ENCODE peak calls at places on chromosomes 6 and 20, in eight cellular contexts. One of them, this sample, is unnamed.

GRCh38 chr20:59955131-59955796 is 3.0 kb upstream of the CDH26 start:
- DNase-seq in A549: peak; percentile 49
- DNase-seq in astrocyte: no peak
- DNase-seq in effector memory CD4-positive, alpha-beta T cell: no peak
- DNase-seq in ovary: no peak
- DNase-seq in pancreas: no peak
- DNase-seq in colonic mucosa: no peak
- DNase-seq in tibial artery: no peak
- DNase-seq in this sample: no peak

GRCh38 chr6:27096834-27097511 is 150.5 kb upstream of the PRSS16 start:
- DNase-seq in A549: peak; percentile 87
- DNase-seq in astrocyte: peak; percentile 67
- DNase-seq in effector memory CD4-positive, alpha-beta T cell: no peak
- DNase-seq in ovary: peak; percentile 19
- DNase-seq in pancreas: peak; percentile 49
- DNase-seq in colonic mucosa: peak; percentile 67
- DNase-seq in tibial artery: no peak
- DNase-seq in this sample: peak; percentile 55

GRCh38 chr6:56959938-56960337 is 5.0 kb downstream of the BEND6 start:
- DNase-seq in A549: no peak
- DNase-seq in astrocyte: peak; percentile 75
- DNase-seq in effector memory CD4-positive, alpha-beta T cell: no peak
- DNase-seq in ovary: no peak
- DNase-seq in pancreas: no peak
- DNase-seq in colonic mucosa: no peak
- DNase-seq in tibial artery: no peak
- DNase-seq in this sample: no peak

GRCh38 chr6:138422861-138423260 is 18.8 kb downstream of the HEBP2 start:
- DNase-seq in A549: no peak
- DNase-seq in astrocyte: no peak
- DNase-seq in effector memory CD4-positive, alpha-beta T cell: no peak
- DNase-seq in ovary: no peak
- DNase-seq in pancreas: no peak
- DNase-seq in colonic mucosa: no peak
- DNase-seq in tibial artery: no peak
- DNase-seq in this sample: no peak

GRCh38 chr6:33634203-33634727 is 13.1 kb downstream of the ITPR3 start:
- DNase-seq in A549: no peak
- DNase-seq in astrocyte: no peak
- DNase-seq in effector memory CD4-positive, alpha-beta T cell: no peak
- DNase-seq in ovary: no peak
- DNase-seq in pancreas: no peak
- DNase-seq in colonic mucosa: no peak
- DNase-seq in tibial artery: no peak
- DNase-seq in this sample: no peak

GRCh38 chr6:116268589-116269293 is 11.0 kb downstream of the TSPYL1 start:
- DNase-seq in A549: peak; percentile 73
- DNase-seq in astrocyte: peak; percentile 63
- DNase-seq in effector memory CD4-positive, alpha-beta T cell: no peak
- DNase-seq in ovary: no peak
- DNase-seq in pancreas: no peak
- DNase-seq in colonic mucosa: no peak
- DNase-seq in tibial artery: no peak
- DNase-seq in this sample: no peak

GRCh38 chr6:135180458-135181332 is at the start of gene MYB:
- DNase-seq in A549: peak; percentile 59
- DNase-seq in astrocyte: peak; percentile 20
- DNase-seq in effector memory CD4-positive, alpha-beta T cell: peak; percentile 60
- DNase-seq in ovary: no peak
- DNase-seq in pancreas: peak; percentile 30
- DNase-seq in colonic mucosa: peak; percentile 85
- DNase-seq in tibial artery: no peak
- DNase-seq in this sample: no peak

GRCh38 chr20:56463428-56463827 is 5.0 kb upstream of the RTF2 start:
- DNase-seq in A549: no peak
- DNase-seq in astrocyte: no peak
- DNase-seq in effector memory CD4-positive, alpha-beta T cell: no peak
- DNase-seq in ovary: no peak
- DNase-seq in pancreas: no peak
- DNase-seq in colonic mucosa: no peak
- DNase-seq in tibial artery: no peak
- DNase-seq in this sample: no peak

GRCh38 chr6:6810727-6811126 is 222.2 kb downstream of the LY86 start:
- DNase-seq in A549: no peak
- DNase-seq in astrocyte: no peak
- DNase-seq in effector memory CD4-positive, alpha-beta T cell: no peak
- DNase-seq in ovary: no peak
- DNase-seq in pancreas: no peak
- DNase-seq in colonic mucosa: no peak
- DNase-seq in tibial artery: no peak
- DNase-seq in this sample: no peak

GRCh38 chr6:146819596-146820320 is 221.0 kb downstream of the ADGB start:
- DNase-seq in A549: no peak
- DNase-seq in astrocyte: peak; percentile 77
- DNase-seq in effector memory CD4-positive, alpha-beta T cell: no peak
- DNase-seq in ovary: no peak
- DNase-seq in pancreas: no peak
- DNase-seq in colonic mucosa: no peak
- DNase-seq in tibial artery: no peak
- DNase-seq in this sample: no peak

GRCh38 chr6:21486115-21486514 is 107.4 kb upstream of the SOX4 start:
- DNase-seq in A549: no peak
- DNase-seq in astrocyte: no peak
- DNase-seq in effector memory CD4-positive, alpha-beta T cell: no peak
- DNase-seq in ovary: no peak
- DNase-seq in pancreas: no peak
- DNase-seq in colonic mucosa: no peak
- DNase-seq in tibial artery: no peak
- DNase-seq in this sample: no peak

DNA sequence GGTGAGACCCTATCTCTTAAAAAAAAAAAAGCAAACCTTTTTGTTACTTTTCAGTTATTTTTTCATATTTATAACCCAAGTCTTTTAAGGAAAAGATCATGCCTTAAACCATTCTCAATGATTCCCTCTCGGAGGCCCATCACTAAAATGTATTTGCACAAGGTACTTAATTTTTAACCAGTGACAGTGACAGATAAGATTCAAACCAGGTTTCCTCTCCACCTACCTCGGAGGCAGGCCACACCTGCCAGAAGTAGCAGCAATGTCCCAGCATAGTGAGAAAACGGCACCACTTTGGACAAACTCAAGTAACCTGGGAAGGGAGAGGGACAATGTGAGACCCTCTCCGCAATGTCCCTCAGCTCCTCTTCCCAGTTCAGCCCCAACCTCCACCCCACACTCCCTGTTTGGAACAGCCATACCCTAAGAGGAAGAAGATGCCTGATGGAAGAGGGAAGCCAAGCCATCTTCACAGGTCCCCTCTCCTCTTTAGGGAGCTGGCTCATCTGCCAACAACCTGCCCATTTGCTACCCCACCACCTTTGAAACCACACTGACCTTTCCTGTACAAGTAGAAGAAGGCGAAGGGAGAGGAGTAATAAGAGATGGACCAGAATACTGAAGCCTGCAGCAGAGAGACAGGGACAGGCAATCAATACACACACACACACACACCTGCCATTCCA is 2.3 kb downstream of the ABHD16A start:
- DNase-seq in A549: no peak
- DNase-seq in astrocyte: no peak
- DNase-seq in effector memory CD4-positive, alpha-beta T cell: no peak
- DNase-seq in ovary: no peak
- DNase-seq in pancreas: no peak
- DNase-seq in colonic mucosa: no peak
- DNase-seq in tibial artery: no peak
- DNase-seq in this sample: no peak
- H3K4me3 ChIP-seq in A549: no peak overlapping the region
- H3K4me3 ChIP-seq in astrocyte: no peak overlapping the region
- H3K4me3 ChIP-seq in effector memory CD4-positive, alpha-beta T cell: no peak overlapping the region
- H3K4me3 ChIP-seq in ovary: no peak overlapping the region
- H3K4me3 ChIP-seq in pancreas: no peak overlapping the region
- H3K4me3 ChIP-seq in colonic mucosa: no peak overlapping the region
- H3K4me3 ChIP-seq in tibial artery: no peak overlapping the region
- H3K4me3 ChIP-seq in this sample: no peak overlapping the region

DNA sequence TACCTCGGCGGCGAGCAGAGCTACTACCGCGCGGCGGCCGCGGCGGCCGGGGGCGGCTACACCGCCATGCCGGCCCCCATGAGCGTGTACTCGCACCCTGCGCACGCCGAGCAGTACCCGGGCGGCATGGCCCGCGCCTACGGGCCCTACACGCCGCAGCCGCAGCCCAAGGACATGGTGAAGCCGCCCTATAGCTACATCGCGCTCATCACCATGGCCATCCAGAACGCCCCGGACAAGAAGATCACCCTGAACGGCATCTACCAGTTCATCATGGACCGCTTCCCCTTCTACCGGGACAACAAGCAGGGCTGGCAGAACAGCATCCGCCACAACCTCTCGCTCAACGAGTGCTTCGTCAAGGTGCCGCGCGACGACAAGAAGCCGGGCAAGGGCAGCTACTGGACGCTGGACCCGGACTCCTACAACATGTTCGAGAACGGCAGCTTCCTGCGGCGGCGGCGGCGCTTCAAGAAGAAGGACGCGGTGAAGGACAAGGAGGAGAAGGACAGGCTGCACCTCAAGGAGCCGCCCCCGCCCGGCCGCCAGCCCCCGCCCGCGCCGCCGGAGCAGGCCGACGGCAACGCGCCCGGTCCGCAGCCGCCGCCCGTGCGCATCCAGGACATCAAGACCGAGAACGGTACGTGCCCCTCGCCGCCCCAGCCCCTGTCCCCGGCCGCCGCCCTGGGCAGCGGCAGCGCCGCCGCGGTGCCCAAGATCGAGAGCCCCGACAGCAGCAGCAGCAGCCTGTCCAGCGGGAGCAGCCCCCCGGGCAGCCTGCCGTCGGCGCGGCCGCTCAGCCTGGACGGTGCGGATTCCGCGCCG is 994 bp downstream of the FOXC1 start:
- DNase-seq in A549: peak; percentile 52
- DNase-seq in astrocyte: peak; percentile 32
- DNase-seq in effector memory CD4-positive, alpha-beta T cell: no peak
- DNase-seq in ovary: no peak
- DNase-seq in pancreas: no peak
- DNase-seq in colonic mucosa: no peak
- DNase-seq in tibial artery: peak; percentile 68
- DNase-seq in this sample: no peak
- H3K4me1 ChIP-seq in A549: peaks cover 13% of the 10 kb centered on the region
- H3K4me1 ChIP-seq in astrocyte: peaks cover 25% of the 10 kb centered on the region
- H3K4me1 ChIP-seq in effector memory CD4-positive, alpha-beta T cell: peaks cover 48% of the 10 kb centered on the region
- H3K4me1 ChIP-seq in ovary: peaks cover 7% of the 10 kb centered on the region
- H3K4me1 ChIP-seq in pancreas: peaks cover 12% of the 10 kb centered on the region
- H3K4me1 ChIP-seq in colonic mucosa: peaks cover 18% of the 10 kb centered on the region
- H3K4me1 ChIP-seq in tibial artery: no peaks in the 10 kb centered on the region
- H3K4me1 ChIP-seq in this sample: peaks cover 9% of the 10 kb centered on the region

GRCh38 chr20:45345104-45345936 is 2.9 kb downstream of the SDC4 start:
- DNase-seq in A549: no peak
- DNase-seq in astrocyte: no peak
- DNase-seq in effector memory CD4-positive, alpha-beta T cell: no peak
- DNase-seq in ovary: no peak
- DNase-seq in pancreas: peak; percentile 72
- DNase-seq in colonic mucosa: peak; percentile 90
- DNase-seq in tibial artery: peak; percentile 65
- DNase-seq in this sample: no peak
- H3K4me3 ChIP-seq in A549: peak overlapping the region; percentile 18
- H3K4me3 ChIP-seq in astrocyte: peak overlapping the region; percentile 92
- H3K4me3 ChIP-seq in effector memory CD4-positive, alpha-beta T cell: no peak overlapping the region
- H3K4me3 ChIP-seq in ovary: no peak overlapping the region
- H3K4me3 ChIP-seq in pancreas: peak overlapping the region; percentile 70
- H3K4me3 ChIP-seq in colonic mucosa: peak overlapping the region; percentile 79
- H3K4me3 ChIP-seq in tibial artery: peak overlapping the region; percentile 82
- H3K4me3 ChIP-seq in this sample: no peak overlapping the region

GRCh38 chr20:23361651-23362391 is at the start of gene GZF1:
- DNase-seq in A549: peak; percentile 99
- DNase-seq in astrocyte: peak; percentile 94
- DNase-seq in effector memory CD4-positive, alpha-beta T cell: peak; percentile 97
- DNase-seq in ovary: peak; percentile 98
- DNase-seq in pancreas: peak; percentile 98
- DNase-seq in colonic mucosa: peak; percentile 97
- DNase-seq in tibial artery: peak; percentile 100
- DNase-seq in this sample: peak; percentile 86
- H3K4me1 ChIP-seq in A549: peaks cover 37% of the 10 kb centered on the region
- H3K4me1 ChIP-seq in astrocyte: peaks cover 33% of the 10 kb centered on the region
- H3K4me1 ChIP-seq in effector memory CD4-positive, alpha-beta T cell: peaks cover 21% of the 10 kb centered on the region
- H3K4me1 ChIP-seq in ovary: peaks cover 13% of the 10 kb centered on the region
- H3K4me1 ChIP-seq in pancreas: peaks cover 34% of the 10 kb centered on the region
- H3K4me1 ChIP-seq in colonic mucosa: peaks cover 12% of the 10 kb centered on the region
- H3K4me1 ChIP-seq in tibial artery: peaks cover 31% of the 10 kb centered on the region
- H3K4me1 ChIP-seq in this sample: peaks cover 3% of the 10 kb centered on the region

GRCh38 chr6:32472781-32473377 is 33.2 kb downstream of the HLA-DRA start:
- DNase-seq in A549: no peak
- DNase-seq in astrocyte: no peak
- DNase-seq in effector memory CD4-positive, alpha-beta T cell: no peak
- DNase-seq in ovary: no peak
- DNase-seq in pancreas: no peak
- DNase-seq in colonic mucosa: no peak
- DNase-seq in tibial artery: no peak
- DNase-seq in this sample: no peak
- H3K4me3 ChIP-seq in A549: no peak overlapping the region
- H3K4me3 ChIP-seq in astrocyte: no peak overlapping the region
- H3K4me3 ChIP-seq in effector memory CD4-positive, alpha-beta T cell: no peak overlapping the region
- H3K4me3 ChIP-seq in ovary: no peak overlapping the region
- H3K4me3 ChIP-seq in pancreas: no peak overlapping the region
- H3K4me3 ChIP-seq in colonic mucosa: no peak overlapping the region
- H3K4me3 ChIP-seq in tibial artery: no peak overlapping the region
- H3K4me3 ChIP-seq in this sample: no peak overlapping the region

DNA sequence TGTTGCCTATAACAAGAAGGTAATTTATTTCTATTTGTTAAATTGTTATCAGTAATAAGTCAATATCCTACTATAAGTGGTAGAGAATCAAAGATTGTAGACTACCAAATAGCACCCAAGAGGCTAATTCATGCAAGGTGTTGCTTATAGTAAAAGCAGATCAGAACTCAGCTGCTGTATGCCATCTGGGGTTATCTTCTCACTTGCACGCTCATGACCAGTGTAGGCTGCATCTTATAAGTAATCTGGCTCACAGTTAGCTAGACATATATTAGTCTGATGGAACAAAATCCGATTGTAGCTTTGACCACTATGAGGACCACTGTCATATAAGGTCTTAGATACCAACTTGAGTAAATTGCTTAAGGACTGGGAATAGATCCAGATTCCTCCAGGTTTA is 17.1 kb downstream of the TOP1 start:
- DNase-seq in A549: no peak
- DNase-seq in astrocyte: no peak
- DNase-seq in effector memory CD4-positive, alpha-beta T cell: no peak
- DNase-seq in ovary: no peak
- DNase-seq in pancreas: no peak
- DNase-seq in colonic mucosa: no peak
- DNase-seq in tibial artery: no peak
- DNase-seq in this sample: no peak
- H3K4me1 ChIP-seq in A549: peaks cover 50% of the 10 kb centered on the region
- H3K4me1 ChIP-seq in astrocyte: peaks cover 26% of the 10 kb centered on the region
- H3K4me1 ChIP-seq in effector memory CD4-positive, alpha-beta T cell: peaks cover 45% of the 10 kb centered on the region
- H3K4me1 ChIP-seq in ovary: peaks cover 17% of the 10 kb centered on the region
- H3K4me1 ChIP-seq in pancreas: peaks cover 20% of the 10 kb centered on the region
- H3K4me1 ChIP-seq in colonic mucosa: peaks cover 30% of the 10 kb centered on the region
- H3K4me1 ChIP-seq in tibial artery: peaks cover 34% of the 10 kb centered on the region
- H3K4me1 ChIP-seq in this sample: peaks cover 2% of the 10 kb centered on the region